ENCODE peak calls at places on chromosomes 3 and 15, in eight cellular contexts. K is hepatocyte, U is transverse colon, H is ovary, D is neural progenitor cell, Z is psoas muscle, W is thoracic aorta, P is lower lobe of right lung. V is an unnamed sample. For H3K27me3 and H3K4me1, the result is how much of the 10 kb centered on the place peaks cover.

GRCh38 chr3:140089403-140090072 is 154.6 kb downstream of the CLSTN2 start:
- DNase-seq in K (no peak), U (no peak), H (no peak), D (no peak), Z (no peak), W (no peak), P (no peak), V (no peak)

GRCh38 chr3:53495518-53496501 is 1.4 kb downstream of the CACNA1D start:
- DNase-seq in K (peak), U (peak), H (no peak), D (peak), Z (no peak), W (no peak), P (no peak), V (peak)

GRCh38 chr3:33218446-33219174 is at the start of gene SUSD5:
- DNase-seq in K (peak), U (no peak), H (no peak), D (peak), Z (no peak), W (no peak), P (no peak), V (peak)

GRCh38 chr15:52503788-52504496 is 24.7 kb downstream of the MYO5A start:
- DNase-seq in K (no peak), U (no peak), H (no peak), D (no peak), Z (no peak), W (no peak), P (no peak), V (no peak)

GRCh38 chr3:167078070-167078622 is 302.0 kb downstream of the ZBBX start:
- DNase-seq in K (no peak), U (no peak), H (no peak), D (no peak), Z (no peak), W (no peak), P (no peak), V (no peak)

GRCh38 chr3:142595581-142595950 is 627 bp upstream of the PLS1 start:
- DNase-seq in K (peak), U (no peak), H (no peak), D (no peak), Z (no peak), W (no peak), P (no peak), V (peak)

GRCh38 chr3:94004301-94004910 is 24.0 kb downstream of the STX19 start:
- DNase-seq in K (peak), U (no peak), H (no peak), D (peak), Z (no peak), W (no peak), P (no peak), V (no peak)

GRCh38 chr3:23264413-23264812 is 61.3 kb downstream of the UBE2E2 start:
- DNase-seq in K (no peak), U (no peak), H (no peak), D (no peak), Z (no peak), W (no peak), P (no peak), V (peak)

GRCh38 chr3:183298708-183299153 is 45.7 kb downstream of the B3GNT5 start:
- DNase-seq in K (peak), U (peak), H (no peak), D (peak), Z (peak), W (no peak), P (peak), V (no peak)

GRCh38 chr3:158160958-158161357 is 51.1 kb downstream of the RSRC1 start:
- DNase-seq in K (peak), U (no peak), H (no peak), D (no peak), Z (no peak), W (no peak), P (no peak), V (peak)

GRCh38 chr3:71778353-71778752 is 6.6 kb downstream of the PROK2 start:
- DNase-seq in K (no peak), U (no peak), H (no peak), D (no peak), Z (no peak), W (no peak), P (no peak), V (no peak)
- H3K27me3 ChIP-seq in K (half or more), U (half or more), H (under half), D (under half), Z (under half), W (under half), P (half or more), V (half or more)

GRCh38 chr15:67914028-67914427 is 74.2 kb upstream of the RNU6-1 start:
- DNase-seq in K (no peak), U (no peak), H (no peak), D (no peak), Z (no peak), W (no peak), P (no peak), V (no peak)
- H3K27ac ChIP-seq in K (peak), U (peak), H (no peak), D (no peak), Z (peak), W (peak), P (no peak), V (no peak)

GRCh38 chr3:128710816-128711433 is 15.1 kb upstream of the RAB7A start:
- DNase-seq in K (no peak), U (no peak), H (no peak), D (no peak), Z (no peak), W (no peak), P (no peak), V (no peak)

GRCh38 chr3:128720891-128721290 is 5.1 kb upstream of the RAB7A start:
- DNase-seq in K (no peak), U (no peak), H (no peak), D (no peak), Z (no peak), W (no peak), P (no peak), V (no peak)

GRCh38 chr3:128709506-128710210 is 16.3 kb upstream of the RAB7A start:
- DNase-seq in K (no peak), U (no peak), H (no peak), D (no peak), Z (no peak), W (no peak), P (no peak), V (peak)

GRCh38 chr3:128712848-128713247 is 13.1 kb upstream of the RAB7A start:
- DNase-seq in K (no peak), U (no peak), H (no peak), D (no peak), Z (no peak), W (no peak), P (no peak), V (no peak)

GRCh38 chr3:128714887-128715496 is 11.0 kb upstream of the RAB7A start:
- DNase-seq in K (no peak), U (peak), H (no peak), D (no peak), Z (no peak), W (no peak), P (no peak), V (no peak)
- H3K4me1 ChIP-seq in K (under half), U (under half), H (under half), D (under half), Z (under half), W (under half), P (under half), V (under half)

GRCh38 chr3:122921791-122922651 is 105.5 kb downstream of the SEMA5B start:
- DNase-seq in K (peak), U (no peak), H (no peak), D (peak), Z (no peak), W (no peak), P (no peak), V (no peak)
- H3K27me3 ChIP-seq in K (under half), U (half or more), H (under half), D (under half), Z (under half), W (under half), P (under half), V (half or more)

DNA sequence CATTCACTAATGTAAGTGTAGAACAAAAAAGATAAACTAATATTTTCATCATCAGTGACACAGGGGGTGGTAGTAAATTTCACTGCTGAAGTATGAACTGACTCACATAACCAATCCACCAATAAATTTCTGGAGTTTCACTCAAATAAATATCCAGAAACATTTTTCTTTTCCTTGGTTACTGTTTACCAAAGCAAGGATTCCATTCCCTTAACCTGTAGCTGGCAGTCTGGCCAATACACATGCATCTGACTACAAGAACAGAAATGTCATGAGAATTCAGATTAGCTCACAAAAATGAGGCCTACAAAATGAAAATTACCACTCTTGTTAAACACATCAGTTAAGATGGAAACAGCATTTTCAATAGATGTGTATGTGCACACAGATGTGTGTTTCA is 80.3 kb downstream of the STAG1 start:
- DNase-seq in K (no peak), U (no peak), H (no peak), D (no peak), Z (no peak), W (no peak), P (no peak), V (peak)
- H3K27ac ChIP-seq in K (no peak), U (no peak), H (no peak), D (no peak), Z (no peak), W (no peak), P (no peak), V (no peak)

GRCh38 chr3:67648701-67649100 is 5.7 kb downstream of the SUCLG2 start:
- DNase-seq in K (peak), U (no peak), H (no peak), D (no peak), Z (no peak), W (no peak), P (no peak), V (no peak)
- H3K4me1 ChIP-seq in K (under half), U (half or more), H (under half), D (under half), Z (under half), W (under half), P (under half), V (under half)

GRCh38 chr15:96392380-96393208 is 62.1 kb downstream of the NR2F2 start:
- DNase-seq in K (no peak), U (no peak), H (no peak), D (peak), Z (no peak), W (no peak), P (no peak), V (no peak)

GRCh38 chr15:96393209-96393513 is 62.7 kb downstream of the NR2F2 start:
- DNase-seq in K (no peak), U (no peak), H (no peak), D (no peak), Z (no peak), W (no peak), P (no peak), V (no peak)

GRCh38 chr15:96395687-96396086 is 65.2 kb downstream of the NR2F2 start:
- DNase-seq in K (no peak), U (no peak), H (no peak), D (no peak), Z (no peak), W (no peak), P (no peak), V (no peak)

GRCh38 chr15:96388673-96389072 is 58.2 kb downstream of the NR2F2 start:
- DNase-seq in K (no peak), U (no peak), H (no peak), D (no peak), Z (no peak), W (no peak), P (no peak), V (no peak)

GRCh38 chr15:96390986-96391385 is 60.5 kb downstream of the NR2F2 start:
- DNase-seq in K (no peak), U (no peak), H (no peak), D (no peak), Z (no peak), W (no peak), P (no peak), V (no peak)
- H3K27me3 ChIP-seq in K (under half), U (under half), H (under half), D (under half), Z (under half), W (under half), P (under half), V (under half)

GRCh38 chr3:40116478-40117162 is 192.9 kb upstream of the EIF1B start:
- DNase-seq in K (no peak), U (no peak), H (no peak), D (no peak), Z (no peak), W (no peak), P (no peak), V (peak)
- H3K27ac ChIP-seq in K (no peak), U (no peak), H (no peak), D (no peak), Z (no peak), W (peak), P (no peak), V (peak)

GRCh38 chr3:152289708-152290107 is 21.0 kb downstream of the MBNL1 start:
- DNase-seq in K (no peak), U (no peak), H (no peak), D (no peak), Z (no peak), W (no peak), P (no peak), V (no peak)
- H3K4me1 ChIP-seq in K (under half), U (under half), H (under half), D (under half), Z (half or more), W (half or more), P (half or more), V (under half)